ENCODE peak calls at places on chromosomes 1 and 21, in ten cellular contexts. J, B, T, A, F, G, U, R, S and N are unnamed samples.

GRCh38 chr1:44406761-44407429 is 1.8 kb downstream of the RNF220 start:
- DNase-seq in A (no peak), R (peak), U (no peak), G (no peak), S (no peak), J (no peak), T (peak), B (no peak), F (no peak), N (no peak)

GRCh38 chr1:68973459-68974244 is 476.8 kb upstream of the DEPDC1 start:
- DNase-seq in U (no peak), F (peak), A (no peak), T (no peak), B (no peak), S (peak), G (no peak), J (peak), R (no peak), N (no peak)

GRCh38 chr1:39657923-39658485 is 13.9 kb downstream of the NT5C1A start:
- DNase-seq in U (peak), B (no peak), A (peak), G (peak), S (peak), F (peak), J (peak), T (peak), R (peak), N (no peak)

GRCh38 chr1:14835725-14836124 is 237.2 kb downstream of the KAZN start:
- DNase-seq in G (no peak), J (peak), T (no peak), A (no peak), U (no peak), B (no peak), R (no peak), S (no peak), F (peak), N (no peak)

GRCh38 chr1:210151063-210151672 is 81.4 kb upstream of the SERTAD4 start:
- DNase-seq in F (no peak), R (no peak), A (no peak), S (no peak), J (no peak), U (no peak), B (no peak), G (no peak), T (no peak), N (no peak)

GRCh38 chr1:201459775-201460174 is 9.2 kb downstream of the PHLDA3 start:
- DNase-seq in R (peak), U (no peak), B (no peak), J (no peak), S (no peak), G (no peak), F (no peak), T (no peak), A (no peak), N (no peak)

GRCh38 chr1:240611619-240612490 is at the start of gene GREM2:
- DNase-seq in S (peak), T (peak), U (peak), B (peak), J (peak), R (peak), F (peak), G (peak), A (peak), N (no peak)

GRCh38 chr21:19340303-19340702 is 936.7 kb upstream of the TMPRSS15 start:
- DNase-seq in F (no peak), A (no peak), S (no peak), G (peak), B (no peak), U (no peak), R (no peak), T (no peak), J (no peak), N (no peak)

GRCh38 chr21:45776971-45777370 is 133.4 kb downstream of the PCBP3 start:
- DNase-seq in U (no peak), G (no peak), S (no peak), T (no peak), R (no peak), B (no peak), A (no peak), J (no peak), F (no peak), N (no peak)

GRCh38 chr1:230131457-230131856 is 64.4 kb downstream of the GALNT2 start:
- DNase-seq in J (no peak), U (no peak), T (no peak), B (no peak), S (no peak), F (no peak), G (no peak), A (no peak), R (no peak), N (no peak)

GRCh38 chr1:229253170-229253974 is 17.5 kb upstream of the RAB4A start:
- DNase-seq in J (peak), S (no peak), R (peak), F (peak), T (peak), A (no peak), G (peak), B (no peak), U (peak), N (no peak)

GRCh38 chr1:190511554-190511953 is 33.9 kb upstream of the BRINP3 start:
- DNase-seq in B (no peak), S (no peak), G (no peak), T (no peak), R (no peak), U (no peak), J (no peak), A (no peak), F (no peak), N (no peak)

GRCh38 chr1:70071597-70071996 is 133.8 kb downstream of the LRRC40 start:
- DNase-seq in B (no peak), T (no peak), G (no peak), A (no peak), U (peak), R (no peak), J (peak), F (peak), S (no peak), N (no peak)

GRCh38 chr1:66283583-66284041 is 250.3 kb upstream of the SGIP1 start:
- DNase-seq in G (no peak), F (peak), B (no peak), J (peak), U (no peak), T (no peak), S (no peak), A (no peak), R (no peak), N (no peak)

GRCh38 chr1:13807213-13807612 is 107.2 kb downstream of the PRDM2 start:
- DNase-seq in F (peak), G (peak), J (no peak), A (peak), B (no peak), S (peak), T (peak), R (peak), U (no peak), N (no peak)

GRCh38 chr1:90707363-90707710 is 9.8 kb downstream of the BARHL2 start:
- DNase-seq in U (no peak), F (peak), A (peak), G (peak), J (peak), B (no peak), R (peak), T (peak), S (no peak), N (no peak)

GRCh38 chr1:2345297-2346075 is 45.9 kb downstream of the MORN1 start:
- DNase-seq in A (peak), G (no peak), J (no peak), B (no peak), F (no peak), R (no peak), T (no peak), U (no peak), S (no peak), N (peak)

GRCh38 chr1:18302788-18303413 is 177.8 kb upstream of the KLHDC7A start:
- DNase-seq in B (no peak), S (no peak), T (peak), R (no peak), A (no peak), F (no peak), U (no peak), G (peak), J (no peak), N (no peak)

GRCh38 chr21:44637018-44637850 is at the start of gene KRTAP10-10:
- DNase-seq in U (no peak), F (no peak), G (no peak), T (no peak), A (no peak), R (no peak), J (no peak), B (no peak), S (no peak), N (no peak)

GRCh38 chr1:54273092-54273836 is 73.3 kb downstream of the MRPL37 start:
- DNase-seq in T (peak), G (no peak), A (no peak), U (peak), J (peak), S (peak), F (peak), B (no peak), R (peak), N (no peak)

GRCh38 chr1:36516372-36517018 is 33.8 kb upstream of the CSF3R start:
- DNase-seq in R (peak), G (peak), J (peak), S (peak), T (peak), B (no peak), A (peak), U (peak), F (peak), N (no peak)

GRCh38 chr1:33378976-33379375 is 51.9 kb downstream of the PHC2 start:
- DNase-seq in U (no peak), G (no peak), F (no peak), B (no peak), A (no peak), S (no peak), T (no peak), R (no peak), J (no peak), N (no peak)

GRCh38 chr1:172492421-172492820 is 40.5 kb upstream of the SUCO start:
- DNase-seq in F (no peak), R (no peak), A (no peak), G (no peak), B (no peak), S (no peak), U (no peak), T (no peak), J (no peak), N (no peak)

DNA sequence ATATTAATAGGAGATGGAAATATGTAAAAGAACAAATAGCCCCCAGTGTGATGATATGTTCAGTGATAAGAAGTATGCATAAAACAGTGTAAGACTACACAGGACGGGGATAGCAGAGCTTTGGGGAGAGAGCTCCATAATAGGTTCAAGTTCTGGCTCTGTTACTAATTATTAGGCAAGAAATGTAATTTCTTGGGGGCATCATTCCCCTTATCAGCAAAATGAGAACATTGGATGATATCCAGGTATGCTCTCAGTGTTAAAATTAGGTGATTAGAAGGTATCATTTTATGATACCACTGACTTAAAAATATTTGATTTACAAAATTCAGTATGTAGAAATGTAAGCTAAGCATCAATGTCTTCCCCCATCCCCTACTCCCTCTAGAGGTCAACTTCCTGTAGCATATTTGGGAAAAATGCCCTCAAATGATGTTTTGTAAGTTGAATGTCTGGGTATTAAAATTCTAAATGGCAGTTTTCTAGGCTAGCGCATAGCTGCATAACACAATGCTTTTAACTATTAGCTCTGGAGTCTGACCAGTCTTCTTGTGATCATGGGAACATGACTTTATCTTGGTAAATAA is 585.7 kb upstream of the CAMK1G start:
- DNase-seq in R (peak), U (peak), J (no peak), A (no peak), B (no peak), S (no peak), G (peak), F (peak), T (no peak), N (no peak)
- TF ChIP-seq CTCF in R (peak), U (peak), J (peak), A (peak), B (peak), S (peak), G (no peak), F (peak), T (peak), N (peak)

GRCh38 chr1:194155962-194156361 is 969.5 kb upstream of the B3GALT2 start:
- DNase-seq in T (no peak), R (no peak), A (no peak), F (no peak), U (no peak), S (no peak), J (no peak), B (no peak), G (no peak), N (no peak)

GRCh38 chr1:194164755-194165154 is 978.3 kb upstream of the B3GALT2 start:
- DNase-seq in T (no peak), S (no peak), G (no peak), A (no peak), R (no peak), B (no peak), U (no peak), J (no peak), F (no peak), N (no peak)

GRCh38 chr1:194161591-194161990 is 975.2 kb upstream of the B3GALT2 start:
- DNase-seq in G (no peak), S (no peak), U (no peak), A (no peak), T (no peak), J (no peak), R (no peak), F (no peak), B (no peak), N (no peak)

GRCh38 chr1:194159941-194160340 is 973.5 kb upstream of the B3GALT2 start:
- DNase-seq in G (no peak), S (no peak), T (no peak), A (no peak), R (no peak), F (no peak), U (no peak), J (no peak), B (no peak), N (no peak)
- TF ChIP-seq CTCF in G (no peak), S (no peak), T (peak), A (no peak), R (peak), F (no peak), U (no peak), J (no peak), B (no peak), N (peak)

DNA sequence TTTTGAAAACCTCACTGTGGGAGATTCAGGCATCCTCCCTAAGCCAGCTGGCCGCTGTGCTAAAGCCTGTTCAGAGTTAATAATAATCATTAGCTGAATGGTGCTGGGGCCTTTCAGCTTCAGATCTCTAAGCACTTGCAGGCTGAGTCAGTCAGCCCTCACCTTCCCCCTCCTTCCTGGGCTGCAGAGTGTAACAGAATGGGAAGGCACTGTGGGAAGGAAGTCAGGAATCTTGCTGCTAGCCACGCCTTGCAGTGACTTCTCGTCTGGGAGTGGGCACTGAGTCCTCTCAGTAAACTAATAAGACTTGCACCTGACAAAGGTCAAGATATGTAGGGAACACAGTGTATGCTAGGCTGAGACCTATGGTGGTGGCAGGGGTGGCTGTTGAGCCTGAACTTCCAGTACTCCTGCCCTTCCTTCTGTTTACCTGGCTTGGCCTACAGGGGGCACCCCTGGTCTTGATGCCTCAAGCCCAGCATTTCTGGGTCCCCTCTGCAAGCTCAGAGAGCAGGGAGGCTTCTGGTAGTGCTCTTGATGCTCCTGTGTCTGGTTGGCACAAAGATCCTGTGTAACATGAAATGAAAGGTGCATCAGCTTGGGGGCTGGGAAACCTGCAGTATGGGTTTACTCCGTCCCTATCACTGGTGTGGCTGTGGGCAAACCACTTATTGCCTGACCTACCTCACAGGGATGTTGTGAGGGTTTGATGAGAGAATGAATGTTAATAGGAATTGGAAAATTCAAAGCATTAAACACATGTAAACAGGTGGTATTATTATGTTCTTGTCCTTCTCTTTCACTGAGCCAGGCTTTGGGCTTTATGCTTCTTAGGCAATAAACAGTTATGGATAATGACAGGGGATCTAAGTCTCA is 6.0 kb downstream of the CYB561D1 start:
- DNase-seq in G (peak), J (peak), R (peak), B (no peak), S (peak), F (peak), T (peak), A (peak), U (no peak), N (no peak)
- TF ChIP-seq CTCF in G (peak), J (peak), R (peak), B (peak), S (peak), F (peak), T (peak), A (peak), U (peak), N (peak)

DNA sequence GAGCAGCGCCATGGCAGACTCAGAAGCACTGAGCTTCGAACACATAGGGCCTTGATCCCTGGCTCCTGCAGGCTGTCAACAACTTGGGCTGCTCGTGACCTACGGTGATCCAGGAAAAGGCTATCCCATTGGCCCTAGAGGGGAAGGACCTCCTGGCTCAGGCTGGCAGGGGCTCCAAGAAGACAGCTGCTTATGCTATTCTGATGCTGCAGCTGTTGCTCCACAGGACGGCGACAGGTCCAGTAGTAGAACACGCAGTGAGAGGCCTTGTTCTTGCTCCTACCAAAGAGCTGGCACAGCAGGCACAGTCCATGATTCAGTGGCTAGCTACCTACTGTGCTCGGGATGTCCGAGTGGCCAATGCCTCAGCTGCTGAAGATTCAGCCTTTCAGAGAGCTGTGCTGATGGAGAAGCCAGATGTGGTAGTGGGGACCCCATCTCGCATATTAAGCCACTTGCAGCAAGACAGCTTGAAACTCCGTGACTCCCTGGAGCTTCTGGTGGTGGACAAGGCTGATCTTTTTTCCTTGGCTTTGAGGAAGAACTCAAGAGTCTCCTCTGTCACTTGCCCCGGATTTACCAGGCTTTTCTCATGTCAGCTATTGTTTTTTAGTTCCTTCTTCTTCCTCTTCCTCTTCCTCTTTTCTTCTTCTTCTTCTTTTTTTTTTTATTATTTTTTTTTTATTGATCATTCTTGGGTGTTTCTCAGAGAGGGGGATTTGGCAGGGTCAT is 18.9 kb downstream of the ITLN2 start:
- DNase-seq in B (no peak), U (no peak), G (peak), F (no peak), J (no peak), S (no peak), A (no peak), R (no peak), T (no peak), N (no peak)
- TF ChIP-seq CTCF in B (no peak), U (no peak), G (no peak), F (no peak), J (no peak), S (no peak), A (no peak), R (no peak), T (no peak), N (no peak)

GRCh38 chr1:153679337-153680119 is 1.0 kb downstream of the NPR1 start:
- DNase-seq in B (no peak), G (no peak), F (no peak), U (no peak), T (peak), J (no peak), R (peak), S (no peak), A (peak), N (no peak)
- TF ChIP-seq CTCF in B (peak), G (no peak), F (peak), U (peak), T (peak), J (no peak), R (no peak), S (peak), A (no peak), N (peak)

GRCh38 chr1:6208723-6209660 is 3.1 kb downstream of the RNF207 start:
- DNase-seq in R (peak), J (peak), U (no peak), F (peak), S (no peak), G (peak), A (peak), B (no peak), T (peak), N (no peak)
- TF ChIP-seq CTCF in R (peak), J (peak), U (peak), F (no peak), S (peak), G (peak), A (peak), B (peak), T (peak), N (peak)